ENCODE peak calls at places on chromosomes 12 and 14, in five cellular contexts. F is upper lobe of right lung; N is astrocyte of the cerebellum; U is effector memory CD8-positive, alpha-beta T cell; K is stimulated activated naive B cell treated with anti-CD40 and anti-IgM and Interleukin-4, amounts not matched to agents 10 μg/mL and 1 μg/mL and 100 μg/mL, for 72 hours. W is an unnamed sample.

GRCh38 chr12:53667080-53667479 is 8.8 kb downstream of the ATP5MC2 start:
- DNase-seq in K (no peak), N (no peak), F (no peak), U (no peak), W (no peak)

GRCh38 chr12:6612652-6613014 is 5.5 kb upstream of the CHD4 start:
- DNase-seq in K (no peak), U (no peak), F (no peak), N (no peak), W (no peak)

GRCh38 chr12:69934011-69934410 is 109.0 kb downstream of the MYRFL start:
- DNase-seq in K (no peak), N (no peak), U (no peak), F (no peak), W (no peak)

GRCh38 chr12:5428332-5429221 is 3.3 kb upstream of the NTF3 start:
- DNase-seq in K (no peak), F (no peak), N (peak), U (no peak), W (no peak)

GRCh38 chr12:18389820-18390219 is 128.5 kb downstream of the PIK3C2G start:
- DNase-seq in K (no peak), N (no peak), U (no peak), F (no peak), W (no peak)

GRCh38 chr12:57096099-57096572 is 7.2 kb downstream of the NAB2 start:
- DNase-seq in F (no peak), U (no peak), N (no peak), K (no peak), W (no peak)

GRCh38 chr14:66281036-66281776 is 205.0 kb upstream of the CCDC196 start:
- DNase-seq in U (no peak), N (no peak), F (no peak), K (no peak), W (no peak)

GRCh38 chr12:66945189-66945817 is 266.4 kb upstream of the GRIP1 start:
- DNase-seq in K (no peak), N (no peak), U (no peak), F (no peak), W (no peak)